ENCODE peak calls at places on chromosomes 5 and 9, in ten cellular contexts. H is HCEC 1CT; U is Panc1; Q is stimulated activated CD4-positive, alpha-beta T cell treated with anti-CD3 and anti-CD28 coated beads, TNF-alpha, amount 100 ng/mL, for 1 hour; O is HFFc6; V is NCI-H748 treated with DMSO at 0.1 percent for 48 hours; R is AG08395; S is H9; K is T47D; W is GM12892. Z is an unnamed sample.

GRCh38 chr9:136110082-136111061 is 8.3 kb downstream of the TMEM250 start:
- DNase-seq in U (no peak), V (no peak), W (no peak), Q (no peak), S (peak; percentile 66), O (no peak), R (no peak), H (no peak), K (no peak), Z (no peak)

GRCh38 chr5:163350083-163350482 is 87.3 kb upstream of the CCNG1 start:
- DNase-seq in K (peak; percentile 16), U (no peak), W (no peak), Q (no peak), S (no peak), R (no peak), O (no peak), V (no peak), H (no peak), Z (no peak)

GRCh38 chr9:117414220-117414905 is 494 bp downstream of the ASTN2 start:
- DNase-seq in Q (no peak), H (no peak), S (peak; percentile 56), W (peak; percentile 25), U (no peak), R (peak; percentile 15), V (peak; percentile 51), K (peak; percentile 42), O (no peak), Z (peak; percentile 63)

GRCh38 chr5:54651482-54652076 is 134.0 kb downstream of the SNX18 start:
- DNase-seq in S (no peak), W (no peak), K (peak; percentile 64), U (no peak), R (no peak), O (no peak), V (no peak), Q (no peak), H (no peak), Z (no peak)

GRCh38 chr9:118529210-118529609 is 825.0 kb downstream of the TLR4 start:
- DNase-seq in O (peak; percentile 4), H (peak; percentile 71), V (no peak), R (peak; percentile 30), S (no peak), Q (no peak), W (no peak), K (no peak), U (no peak), Z (no peak)

GRCh38 chr5:159310492-159310891 is 19.8 kb downstream of the IL12B start:
- DNase-seq in Q (no peak), H (no peak), S (peak; percentile 67), K (peak; percentile 20), W (no peak), V (peak; percentile 27), U (no peak), R (no peak), O (no peak), Z (peak; percentile 11)

GRCh38 chr5:138663561-138663960 is 88.4 kb upstream of the HSPA9 start:
- DNase-seq in H (no peak), S (no peak), K (no peak), V (no peak), Q (no peak), W (no peak), U (no peak), R (no peak), O (no peak), Z (no peak)

GRCh38 chr5:139670369-139671095 is 22.4 kb downstream of the CXXC5 start:
- DNase-seq in K (peak; percentile 59), W (peak; percentile 66), O (no peak), H (no peak), R (no peak), V (no peak), U (no peak), Q (no peak), S (no peak), Z (no peak)

GRCh38 chr9:22029231-22029630 is 20.1 kb upstream of the CDKN2B start:
- DNase-seq in Q (no peak), O (no peak), R (no peak), W (no peak), V (no peak), S (no peak), K (no peak), U (no peak), H (no peak), Z (no peak)

GRCh38 chr5:154223320-154223719 is 32.8 kb downstream of the GALNT10 start:
- DNase-seq in W (no peak), V (no peak), O (no peak), K (no peak), R (no peak), U (no peak), H (no peak), S (no peak), Q (no peak), Z (no peak)

GRCh38 chr5:37037840-37038239 is 161.3 kb downstream of the NIPBL start:
- DNase-seq in Q (no peak), W (no peak), O (no peak), V (no peak), S (no peak), K (no peak), H (no peak), U (no peak), R (no peak), Z (no peak)

GRCh38 chr5:116075117-116075910 is 9.5 kb upstream of the COMMD10 start:
- DNase-seq in R (no peak), W (no peak), K (no peak), V (no peak), S (no peak), O (no peak), H (no peak), Q (no peak), U (no peak), Z (no peak)

GRCh38 chr9:121503443-121503842 is 3.8 kb upstream of the GGTA1 start:
- DNase-seq in O (no peak), W (no peak), U (no peak), R (peak; percentile 51), Q (no peak), H (no peak), V (no peak), S (no peak), K (no peak), Z (no peak)

GRCh38 chr5:175885813-175886212 is 14.4 kb downstream of the CPLX2 start:
- DNase-seq in U (no peak), Q (no peak), W (no peak), K (no peak), R (no peak), V (no peak), H (no peak), O (no peak), S (no peak), Z (no peak)

GRCh38 chr9:86126998-86127972 is 27.9 kb upstream of the GOLM1 start:
- DNase-seq in O (peak; percentile 68), K (peak; percentile 97), R (peak; percentile 73), H (peak; percentile 61), W (no peak), V (peak; percentile 99), U (peak; percentile 91), Q (no peak), S (peak; percentile 98), Z (no peak)

GRCh38 chr5:133220851-133221674 is 169.2 kb downstream of the HSPA4 start:
- DNase-seq in O (no peak), V (no peak), R (no peak), H (peak; percentile 30), W (no peak), K (no peak), S (no peak), U (no peak), Q (no peak), Z (no peak)

GRCh38 chr5:103526164-103526915 is 36.2 kb downstream of the NUDT12 start:
- DNase-seq in U (no peak), Q (no peak), R (peak; percentile 39), K (no peak), V (no peak), O (peak; percentile 36), S (no peak), W (no peak), H (no peak), Z (no peak)

GRCh38 chr5:83340511-83340918 is 131.0 kb upstream of the VCAN start:
- DNase-seq in R (no peak), U (no peak), O (no peak), W (no peak), H (no peak), V (no peak), Q (no peak), K (no peak), S (no peak), Z (no peak)